ENCODE peak calls at places on chromosome 3, in six cellular contexts. L, S, X, G, B and M are unnamed samples.

GRCh38 chr3:158109295-158109803 is 540 bp upstream of the RSRC1 start:
- DNase-seq in L (no peak), S (no peak), X (no peak), G (no peak), B (no peak), M (no peak)

GRCh38 chr3:138686771-138687221 is 78.2 kb downstream of the FAIM start:
- DNase-seq in L (no peak), S (no peak), X (no peak), G (no peak), B (no peak), M (no peak)

GRCh38 chr3:133578548-133579191 is 5.2 kb downstream of the CDV3 start:
- DNase-seq in L (no peak), S (no peak), X (no peak), G (no peak), B (no peak), M (no peak)

GRCh38 chr3:106341090-106341489 is 472.3 kb upstream of the CBLB start:
- DNase-seq in L (no peak), S (no peak), X (no peak), G (no peak), B (no peak), M (no peak)

GRCh38 chr3:29513236-29513635 is 232.4 kb downstream of the RBMS3 start:
- DNase-seq in L (no peak), S (no peak), X (no peak), G (no peak), B (no peak), M (no peak)

GRCh38 chr3:58422756-58423324 is 10.8 kb downstream of the PDHB start:
- DNase-seq in L (no peak), S (no peak), X (no peak), G (no peak), B (no peak), M (no peak)

GRCh38 chr3:435969-436492 is 239.5 kb downstream of the CHL1 start:
- DNase-seq in L (no peak), S (no peak), X (no peak), G (no peak), B (no peak), M (no peak)

GRCh38 chr3:192170659-192171058 is 556.7 kb downstream of the FGF12 start:
- DNase-seq in L (no peak), S (no peak), X (no peak), G (no peak), B (no peak), M (no peak)

GRCh38 chr3:48505146-48505545 is 1.2 kb upstream of the SHISA5 start:
- DNase-seq in L (no peak), S (no peak), X (no peak), G (no peak), B (no peak), M (no peak)

GRCh38 chr3:43286886-43287301 is 554 bp downstream of the SNRK start:
- DNase-seq in L (no peak), S (no peak), X (peak; percentile 24), G (peak; percentile 32), B (no peak), M (no peak)

GRCh38 chr3:196741401-196741761 is 1.7 kb downstream of the PAK2 start:
- DNase-seq in L (no peak), S (no peak), X (no peak), G (no peak), B (no peak), M (no peak)

GRCh38 chr3:52236424-52236886 is 2.5 kb downstream of the TWF2 start:
- DNase-seq in L (no peak), S (no peak), X (peak; percentile 42), G (no peak), B (no peak), M (peak; percentile 38)

GRCh38 chr3:5212625-5213573 is 25.4 kb downstream of the EDEM1 start:
- DNase-seq in L (no peak), S (no peak), X (no peak), G (no peak), B (no peak), M (no peak)

GRCh38 chr3:55559651-55560423 is 72.7 kb upstream of the WNT5A start:
- DNase-seq in L (no peak), S (no peak), X (no peak), G (no peak), B (no peak), M (no peak)

GRCh38 chr3:115922681-115923347 is 299.5 kb downstream of the GAP43 start:
- DNase-seq in L (no peak), S (no peak), X (no peak), G (no peak), B (no peak), M (no peak)

GRCh38 chr3:184540777-184541681 is 20.6 kb upstream of the EPHB3 start:
- DNase-seq in L (peak; percentile 92), S (peak; percentile 86), X (peak; percentile 59), G (peak; percentile 94), B (peak; percentile 90), M (no peak)

GRCh38 chr3:168061332-168061996 is 34.3 kb downstream of the GOLIM4 start:
- DNase-seq in L (no peak), S (no peak), X (no peak), G (no peak), B (no peak), M (no peak)

GRCh38 chr3:63976166-63976861 is 47.0 kb downstream of the PSMD6 start:
- DNase-seq in L (no peak), S (no peak), X (no peak), G (no peak), B (no peak), M (no peak)

GRCh38 chr3:168248383-168249047 is 152.8 kb upstream of the GOLIM4 start:
- DNase-seq in L (peak; percentile 29), S (no peak), X (no peak), G (no peak), B (peak; percentile 17), M (no peak)

GRCh38 chr3:46860381-46861292 is 2.6 kb downstream of the MYL3 start:
- DNase-seq in L (no peak), S (peak; percentile 50), X (peak; percentile 32), G (no peak), B (no peak), M (peak; percentile 58)

GRCh38 chr3:183094711-183095110 is 4.6 kb downstream of the MCCC1 start:
- DNase-seq in L (no peak), S (no peak), X (no peak), G (no peak), B (peak; percentile 64), M (no peak)

GRCh38 chr3:72887378-72887722 is 496 bp upstream of the GXYLT2 start:
- DNase-seq in L (no peak), S (no peak), X (no peak), G (peak; percentile 24), B (no peak), M (no peak)

GRCh38 chr3:18946524-18946923 is 201.8 kb upstream of the KCNH8 start:
- DNase-seq in L (no peak), S (no peak), X (no peak), G (no peak), B (no peak), M (no peak)

GRCh38 chr3:190641564-190641963 is 127.7 kb downstream of the IL1RAP start:
- DNase-seq in L (no peak), S (no peak), X (no peak), G (no peak), B (no peak), M (no peak)

GRCh38 chr3:18080198-18080689 is 337.8 kb upstream of the TBC1D5 start:
- DNase-seq in L (no peak), S (no peak), X (no peak), G (no peak), B (no peak), M (no peak)

GRCh38 chr3:120764206-120764605 is 21.7 kb downstream of the GTF2E1 start:
- DNase-seq in L (no peak), S (no peak), X (no peak), G (no peak), B (no peak), M (no peak)

GRCh38 chr3:50146316-50146901 is 8.7 kb upstream of the SEMA3F start:
- DNase-seq in L (no peak), S (no peak), X (no peak), G (no peak), B (no peak), M (no peak)
- TF ChIP-seq CTCF in L (no peak), S (no peak), X (no peak), G (no peak), B (no peak), M (no peak)

GRCh38 chr3:195004512-195005250 is 266.3 kb downstream of the XXYLT1 start:
- DNase-seq in L (no peak), S (no peak), X (no peak), G (peak; percentile 8), B (no peak), M (peak; percentile 25)
- H3K27me3 ChIP-seq in L (no peaks in the 10 kb centered on the region), S (no peaks in the 10 kb centered on the region), X (no peaks in the 10 kb centered on the region), G (no peaks in the 10 kb centered on the region), B (no peaks in the 10 kb centered on the region), M (no peaks in the 10 kb centered on the region)

GRCh38 chr3:128748527-128748926 is 22.5 kb downstream of the RAB7A start:
- DNase-seq in L (no peak), S (no peak), X (no peak), G (no peak), B (no peak), M (no peak)

GRCh38 chr3:128746881-128747280 is 20.9 kb downstream of the RAB7A start:
- DNase-seq in L (no peak), S (no peak), X (no peak), G (no peak), B (no peak), M (no peak)

GRCh38 chr3:128745742-128746141 is 19.8 kb downstream of the RAB7A start:
- DNase-seq in L (no peak), S (no peak), X (no peak), G (no peak), B (no peak), M (no peak)

GRCh38 chr3:128753715-128754114 is 27.7 kb downstream of the RAB7A start:
- DNase-seq in L (no peak), S (no peak), X (no peak), G (no peak), B (no peak), M (no peak)

DNA sequence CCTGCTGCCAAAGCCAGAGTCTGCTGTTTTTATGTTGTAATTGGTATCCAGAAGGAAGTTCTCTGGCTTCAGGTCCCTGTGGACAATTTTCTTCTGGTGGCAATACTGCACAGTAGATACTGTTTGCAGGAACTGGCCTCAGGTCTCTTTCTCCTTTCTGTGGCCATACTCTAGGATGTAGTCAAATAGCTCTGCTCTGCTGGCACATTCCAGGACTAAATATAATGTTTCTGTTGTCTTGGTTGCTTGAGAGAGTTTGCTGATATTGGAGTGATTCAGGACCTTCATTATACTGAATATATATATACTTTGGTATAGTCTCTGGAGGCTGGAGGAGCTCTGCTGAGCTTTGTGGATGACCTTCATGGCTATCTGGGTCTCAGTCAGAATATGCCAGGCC is 23.1 kb downstream of the RAB7A start:
- DNase-seq in L (no peak), S (no peak), X (no peak), G (no peak), B (no peak), M (no peak)
- H3K9me3 ChIP-seq in L (no peaks in the 10 kb centered on the region), S (no peaks in the 10 kb centered on the region), X (no peaks in the 10 kb centered on the region), G (no peaks in the 10 kb centered on the region), B (no peaks in the 10 kb centered on the region), M (no peaks in the 10 kb centered on the region)

DNA sequence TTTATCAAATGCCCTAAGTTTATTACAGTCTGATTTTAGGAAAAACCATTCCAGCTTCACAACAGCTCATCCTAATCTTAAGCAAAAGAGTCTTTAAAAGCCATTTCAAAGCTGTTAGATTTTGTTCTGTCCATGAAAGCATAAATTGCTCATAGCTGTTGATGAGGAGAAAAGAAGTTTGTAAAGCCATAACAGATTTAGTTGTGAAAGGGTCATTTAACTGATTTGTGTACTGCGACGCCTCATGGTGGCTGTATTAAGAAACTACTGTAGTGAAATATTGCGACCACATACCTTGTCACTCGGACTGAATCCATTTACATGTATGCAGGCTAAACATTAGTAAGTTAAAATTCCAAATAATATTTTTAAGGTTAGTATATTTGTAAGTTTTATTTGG is 20.9 kb downstream of the BBX start:
- DNase-seq in L (no peak), S (no peak), X (no peak), G (no peak), B (no peak), M (no peak)
- TF ChIP-seq CTCF in L (no peak), S (no peak), X (no peak), G (no peak), B (no peak), M (peak; percentile 17)